ENCODE peak calls at places on chromosomes 1 and 21, in six cellular contexts. D is GM23338, N is SK-N-SH, O is GM12878, J is K562, A is HepG2. L is an unnamed sample.

GRCh38 chr1:54570161-54570560 is 22.1 kb downstream of the ACOT11 start:
- DNase-seq in D (no peak), N (peak), O (no peak), J (no peak), A (no peak), L (no peak)

GRCh38 chr1:210980082-210980481 is 153.9 kb downstream of the KCNH1 start:
- DNase-seq in D (no peak), N (no peak), O (no peak), J (no peak), A (no peak), L (no peak)

GRCh38 chr1:31760901-31761470 is 3.2 kb downstream of the ADGRB2 start:
- DNase-seq in D (peak), N (peak), O (no peak), J (peak), A (peak), L (no peak)

GRCh38 chr1:234737210-234737761 is 127.3 kb upstream of the IRF2BP2 start:
- DNase-seq in D (no peak), N (no peak), O (no peak), J (no peak), A (no peak), L (no peak)

GRCh38 chr1:228109962-228110488 is 926 bp upstream of the MRPL55 start:
- DNase-seq in D (peak), N (no peak), O (no peak), J (peak), A (peak), L (no peak)

GRCh38 chr1:93746423-93746822 is 64.8 kb upstream of the BCAR3 start:
- DNase-seq in D (no peak), N (no peak), O (no peak), J (no peak), A (no peak), L (no peak)

GRCh38 chr21:32975811-32976507 is 49.8 kb upstream of the OLIG2 start:
- DNase-seq in D (no peak), N (no peak), O (no peak), J (no peak), A (no peak), L (no peak)

GRCh38 chr1:10980094-10980577 is 32.3 kb upstream of the TARDBP start:
- DNase-seq in D (peak), N (no peak), O (no peak), J (no peak), A (peak), L (no peak)

GRCh38 chr1:159163609-159164008 is 7.8 kb upstream of the CADM3 start:
- DNase-seq in D (peak), N (no peak), O (no peak), J (no peak), A (no peak), L (no peak)

GRCh38 chr1:20255666-20256065 is 35.0 kb upstream of the VWA5B1 start:
- DNase-seq in D (no peak), N (no peak), O (no peak), J (peak), A (no peak), L (no peak)

GRCh38 chr1:224492015-224492414 is 57.4 kb upstream of the WDR26 start:
- DNase-seq in D (no peak), N (no peak), O (no peak), J (no peak), A (no peak), L (no peak)

GRCh38 chr1:227911376-227911775 is 36.4 kb downstream of the WNT9A start:
- DNase-seq in D (no peak), N (no peak), O (no peak), J (no peak), A (no peak), L (no peak)

GRCh38 chr1:78226784-78227183 is 181.0 kb downstream of the GIPC2 start:
- DNase-seq in D (no peak), N (no peak), O (no peak), J (no peak), A (no peak), L (no peak)

GRCh38 chr1:59151860-59152259 is 145.0 kb upstream of the FGGY start:
- DNase-seq in D (no peak), N (no peak), O (no peak), J (no peak), A (no peak), L (no peak)

GRCh38 chr1:36553591-36554417 is 71.1 kb upstream of the CSF3R start:
- DNase-seq in D (peak), N (peak), O (no peak), J (peak), A (peak), L (no peak)

GRCh38 chr1:118144777-118145176 is 40.3 kb downstream of the SPAG17 start:
- DNase-seq in D (no peak), N (no peak), O (no peak), J (no peak), A (no peak), L (no peak)

GRCh38 chr1:155051777-155052398 is 772 bp downstream of the ADAM15 start:
- DNase-seq in D (peak), N (peak), O (no peak), J (no peak), A (no peak), L (no peak)

GRCh38 chr21:36429672-36430546 is 44.7 kb downstream of the CHAF1B start:
- DNase-seq in D (peak), N (peak), O (peak), J (peak), A (peak), L (peak)
- TF ChIP-seq POLR2AphosphoS5 in D (no peak), N (peak), O (peak), J (peak), A (no peak), L (peak)

DNA sequence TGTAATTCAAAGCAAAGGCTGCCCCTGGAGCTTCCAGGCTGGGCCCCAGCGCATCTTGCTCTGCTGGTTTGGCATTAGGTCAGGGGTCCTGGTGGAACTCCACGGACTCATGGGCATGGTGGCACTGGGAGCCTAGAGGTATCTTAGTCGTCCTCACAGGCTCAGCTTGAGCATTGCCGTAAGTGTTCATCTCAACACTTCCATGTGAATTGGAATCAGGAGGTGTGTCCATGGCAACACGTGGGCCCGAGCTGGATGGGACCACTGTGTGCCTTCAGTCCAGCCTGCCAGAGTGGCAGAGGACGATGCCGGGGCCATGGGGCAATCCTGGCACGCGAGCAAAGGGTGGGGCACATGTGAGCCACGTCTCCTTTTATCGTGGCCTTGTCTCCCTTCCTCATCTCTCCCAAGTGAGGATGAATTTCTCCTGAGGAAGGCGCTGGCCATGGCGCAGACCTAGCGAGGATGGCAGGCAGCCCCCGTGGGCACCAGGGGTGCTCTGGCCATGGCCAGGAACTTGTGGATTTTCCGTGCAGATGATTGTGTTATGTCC is 47.0 kb downstream of the AGPAT3 start:
- DNase-seq in D (no peak), N (no peak), O (no peak), J (no peak), A (no peak), L (no peak)
- TF ChIP-seq REST in D (no peak), N (no peak), O (no peak), J (no peak), A (no peak), L (no peak)

GRCh38 chr1:7209340-7209739 is 424.1 kb downstream of the CAMTA1 start:
- DNase-seq in D (no peak), N (peak), O (no peak), J (no peak), A (no peak), L (no peak)

GRCh38 chr1:7208647-7209180 is 423.5 kb downstream of the CAMTA1 start:
- DNase-seq in D (no peak), N (no peak), O (no peak), J (no peak), A (no peak), L (no peak)

DNA sequence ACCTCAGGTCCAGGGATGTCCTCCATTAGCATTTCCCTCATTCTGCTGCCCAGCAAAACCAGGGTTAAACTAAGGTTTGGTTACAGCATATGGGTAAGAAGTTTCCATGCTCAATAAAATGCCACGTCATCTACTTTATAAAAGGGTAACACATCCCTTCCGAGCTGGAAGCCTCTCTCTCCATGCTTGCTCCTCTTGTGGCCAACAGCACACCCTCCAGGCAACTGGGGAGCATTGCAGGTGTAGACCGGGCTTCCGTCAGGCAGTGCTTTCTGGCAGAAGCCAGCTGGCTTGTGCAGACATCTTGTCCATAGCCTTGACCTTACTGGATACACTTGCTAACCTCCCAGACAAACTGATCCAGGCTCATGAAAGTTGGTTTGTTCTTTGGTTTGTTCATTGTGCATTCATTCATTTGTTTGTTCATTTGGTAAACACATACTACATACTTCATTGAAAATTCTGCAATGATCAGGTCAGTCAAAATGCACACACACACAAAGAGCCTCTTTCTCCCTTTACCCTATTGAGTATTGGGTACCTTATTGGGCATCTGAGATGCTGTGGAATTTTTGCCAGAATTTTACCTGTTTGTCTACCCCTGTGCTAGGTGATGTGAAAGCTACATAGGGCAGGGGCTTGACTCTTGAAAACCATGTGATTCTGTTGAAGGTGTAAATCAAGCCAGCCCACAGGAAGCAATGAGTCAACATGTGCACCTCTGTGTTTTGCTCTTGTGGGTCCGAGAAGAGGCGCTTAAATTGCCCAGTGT is 422.8 kb downstream of the CAMTA1 start:
- DNase-seq in D (peak), N (peak), O (no peak), J (peak), A (peak), L (no peak)
- TF ChIP-seq CTCF in D (peak), N (peak), O (peak), J (peak), A (peak), L (peak)

GRCh38 chr1:89929467-89930063 is 65.3 kb upstream of the ZNF326 start:
- DNase-seq in D (peak), N (no peak), O (no peak), J (no peak), A (peak), L (no peak)
- TF ChIP-seq POLR2AphosphoS5 in D (no peak), N (no peak), O (no peak), J (no peak), A (no peak), L (no peak)

GRCh38 chr1:85612704-85613361 is 32.3 kb downstream of the CCN1 start:
- DNase-seq in D (peak), N (no peak), O (no peak), J (peak), A (peak), L (peak)
- TF ChIP-seq REST in D (no peak), N (no peak), O (no peak), J (no peak), A (no peak), L (no peak)